ENCODE peak calls at places on chromosome 10, in eight cellular contexts. X is activated T-cell treated with anti-CD3 and anti-CD28 coated beads, Interleukin-2, amount 50 U/mL, for 24 hours; B is CD4-positive, alpha-beta T cell; V is progenitor cell of endocrine pancreas; Q is HT-29; Z is mucosa of descending colon; I is heart left ventricle; C is NCI-H1694 treated with DMSO at 0.1 percent for 48 hours. F is an unnamed sample.

GRCh38 chr10:98957801-98958200 is 277.9 kb downstream of the HPSE2 start:
- DNase-seq in I (no peak), B (no peak), C (no peak), X (no peak), V (no peak), Z (no peak), Q (no peak), F (no peak)

GRCh38 chr10:121774813-121775212 is 153.0 kb downstream of the ATE1 start:
- DNase-seq in B (no peak), X (no peak), Z (no peak), Q (no peak), C (no peak), V (no peak), I (no peak), F (no peak)

GRCh38 chr10:10996966-10997620 is 20.6 kb upstream of the CELF2 start:
- DNase-seq in I (no peak), V (no peak), B (no peak), Q (no peak), X (no peak), Z (no peak), C (no peak), F (no peak)

GRCh38 chr10:83539528-83540308 is 599.6 kb upstream of the GHITM start:
- DNase-seq in I (peak), Q (no peak), X (no peak), C (no peak), Z (peak), B (no peak), V (no peak), F (no peak)

GRCh38 chr10:13784067-13784466 is 197.3 kb downstream of the PRPF18 start:
- DNase-seq in V (no peak), C (no peak), Z (no peak), Q (no peak), X (no peak), B (no peak), I (no peak), F (no peak)

GRCh38 chr10:118723467-118723866 is 31.3 kb downstream of the CACUL1 start:
- DNase-seq in Q (no peak), B (no peak), X (no peak), I (no peak), V (no peak), Z (no peak), C (no peak), F (no peak)

GRCh38 chr10:80201592-80202256 is 3.6 kb downstream of the ANXA11 start:
- DNase-seq in V (no peak), B (no peak), X (no peak), I (peak), Z (no peak), C (no peak), Q (no peak), F (no peak)

GRCh38 chr10:91605968-91606367 is 26.9 kb downstream of the PPP1R3C start:
- DNase-seq in I (no peak), V (no peak), Z (no peak), X (no peak), C (no peak), Q (no peak), B (no peak), F (no peak)

GRCh38 chr10:80186364-80187012 is 18.8 kb downstream of the ANXA11 start:
- DNase-seq in I (peak), Z (no peak), Q (no peak), X (peak), B (no peak), C (no peak), V (no peak), F (no peak)

GRCh38 chr10:72062341-72062740 is 26.0 kb downstream of the SPOCK2 start:
- DNase-seq in Q (no peak), Z (no peak), C (peak), I (no peak), X (no peak), V (no peak), B (no peak), F (no peak)

GRCh38 chr10:53990799-53991238 is 810.2 kb downstream of the PCDH15 start:
- DNase-seq in V (no peak), B (no peak), C (no peak), I (no peak), X (no peak), Z (no peak), Q (no peak), F (no peak)

GRCh38 chr10:104255244-104255981 is 721 bp downstream of the GSTO1 start:
- DNase-seq in B (no peak), C (peak), I (peak), Z (no peak), V (no peak), X (no peak), Q (peak), F (no peak)

GRCh38 chr10:118045154-118045841 is 1.4 kb downstream of the RAB11FIP2 start:
- DNase-seq in X (no peak), B (no peak), C (no peak), Z (no peak), V (no peak), I (no peak), Q (no peak), F (no peak)

GRCh38 chr10:28676297-28676967 is 889 bp upstream of the BAMBI start:
- DNase-seq in V (peak), Z (no peak), I (no peak), X (no peak), Q (no peak), B (no peak), C (no peak), F (peak)

GRCh38 chr10:29132821-29133156 is 156.1 kb upstream of the LYZL1 start:
- DNase-seq in X (no peak), Z (no peak), I (no peak), V (no peak), B (no peak), Q (no peak), C (no peak), F (no peak)

GRCh38 chr10:104406715-104407517 is 53.3 kb downstream of the CFAP58 start:
- DNase-seq in V (no peak), X (no peak), Z (no peak), I (no peak), B (no peak), Q (peak), C (peak), F (no peak)

GRCh38 chr10:1368772-1369171 is 312.6 kb downstream of the WDR37 start:
- DNase-seq in V (peak), C (no peak), X (peak), I (no peak), Q (peak), Z (no peak), B (peak), F (no peak)

GRCh38 chr10:7410306-7410799 is 481 bp downstream of the SFMBT2 start:
- DNase-seq in I (no peak), Z (no peak), X (peak), V (no peak), B (peak), C (no peak), Q (no peak), F (no peak)

GRCh38 chr10:13707156-13707881 is 120.6 kb downstream of the PRPF18 start:
- DNase-seq in C (no peak), Q (peak), Z (peak), B (no peak), I (peak), V (peak), X (peak), F (no peak)

GRCh38 chr10:14244801-14245211 is 85.9 kb downstream of the FRMD4A start:
- DNase-seq in Z (no peak), B (no peak), X (no peak), C (no peak), V (no peak), I (no peak), Q (peak), F (no peak)

GRCh38 chr10:21732067-21732772 is 198.2 kb downstream of the MLLT10 start:
- DNase-seq in V (peak), B (no peak), Z (no peak), X (no peak), C (peak), I (peak), Q (peak), F (no peak)

GRCh38 chr10:132732518-132732917 is 53.4 kb downstream of the NKX6-2 start:
- DNase-seq in X (no peak), Z (no peak), B (no peak), V (no peak), I (no peak), C (no peak), Q (no peak), F (no peak)

GRCh38 chr10:23951841-23952240 is 257.1 kb upstream of the KIAA1217 start:
- DNase-seq in Z (no peak), B (no peak), X (no peak), C (no peak), Q (no peak), I (no peak), V (no peak), F (no peak)

GRCh38 chr10:43128958-43129706 is 9.1 kb upstream of the CSGALNACT2 start:
- DNase-seq in Z (no peak), V (no peak), X (no peak), I (no peak), C (no peak), Q (no peak), B (no peak), F (no peak)

GRCh38 chr10:126092806-126093205 is 196.4 kb downstream of the FANK1 start:
- DNase-seq in V (no peak), I (no peak), X (no peak), C (no peak), Z (no peak), Q (no peak), B (no peak), F (no peak)

GRCh38 chr10:60964257-60965235 is 20.6 kb upstream of the RHOBTB1 start:
- DNase-seq in X (no peak), V (peak), Q (peak), Z (no peak), C (peak), I (peak), B (peak), F (peak)

GRCh38 chr10:30788307-30788706 is 158.8 kb upstream of the LYZL2 start:
- DNase-seq in C (no peak), Q (no peak), V (no peak), I (no peak), B (no peak), X (no peak), Z (no peak), F (no peak)

GRCh38 chr10:132942740-132943554 is 577 bp upstream of the CFAP46 start:
- DNase-seq in C (no peak), Q (no peak), B (no peak), I (no peak), V (no peak), Z (peak), X (peak), F (no peak)